ENCODE peak calls at places on chromosome 10, in ten cellular contexts. Q, O, C, Y, X, N, K, A, P and U are unnamed samples.
A peak's percentile ranks its signal among the peaks of the same experiment; 100 is the strongest.

GRCh38 chr10:80509403-80510161 is 28.1 kb upstream of the SH2D4B start:
- DNase-seq in Q (no peak), O (no peak), C (peak; percentile 82), Y (no peak), X (peak; percentile 71), N (no peak), K (no peak), A (peak; percentile 96), P (peak; percentile 95), U (peak; percentile 92)

GRCh38 chr10:7507887-7508726 is 97.3 kb upstream of the SFMBT2 start:
- DNase-seq in Q (no peak), O (no peak), C (no peak), Y (no peak), X (no peak), N (no peak), K (peak; percentile 18), A (no peak), P (no peak), U (no peak)

GRCh38 chr10:126117196-126117595 is 220.8 kb downstream of the FANK1 start:
- DNase-seq in Q (no peak), O (no peak), C (no peak), Y (no peak), X (no peak), N (no peak), K (no peak), A (no peak), P (no peak), U (no peak)

GRCh38 chr10:102814873-102815661 is 22.1 kb downstream of the CYP17A1 start:
- DNase-seq in Q (no peak), O (no peak), C (peak; percentile 21), Y (peak; percentile 34), X (peak; percentile 73), N (no peak), K (no peak), A (no peak), P (peak; percentile 53), U (peak; percentile 37)

GRCh38 chr10:113480828-113481502 is 71.9 kb upstream of the HABP2 start:
- DNase-seq in Q (no peak), O (no peak), C (peak; percentile 33), Y (no peak), X (no peak), N (no peak), K (no peak), A (no peak), P (no peak), U (no peak)

GRCh38 chr10:2202401-2202800 is 465.1 kb upstream of the ADARB2 start:
- DNase-seq in Q (no peak), O (no peak), C (peak; percentile 76), Y (no peak), X (no peak), N (no peak), K (no peak), A (no peak), P (peak; percentile 60), U (no peak)

GRCh38 chr10:114767589-114768393 is 53.8 kb upstream of the FHIP2A start:
- DNase-seq in Q (no peak), O (no peak), C (no peak), Y (no peak), X (peak; percentile 54), N (no peak), K (no peak), A (no peak), P (peak; percentile 69), U (no peak)

GRCh38 chr10:77333610-77334340 is 303.8 kb downstream of the KCNMA1 start:
- DNase-seq in Q (no peak), O (no peak), C (peak; percentile 12), Y (no peak), X (no peak), N (no peak), K (peak; percentile 40), A (no peak), P (peak; percentile 64), U (no peak)

GRCh38 chr10:69374242-69374641 is 42.5 kb downstream of the TACR2 start:
- DNase-seq in Q (peak; percentile 72), O (no peak), C (no peak), Y (no peak), X (no peak), N (no peak), K (no peak), A (no peak), P (no peak), U (no peak)

GRCh38 chr10:33114451-33114944 is 156.5 kb upstream of the ITGB1 start:
- DNase-seq in Q (no peak), O (no peak), C (peak; percentile 44), Y (no peak), X (no peak), N (no peak), K (no peak), A (no peak), P (peak; percentile 33), U (no peak)